ENCODE peak calls at places on chromosomes 11 and 22, in five cellular contexts. One of them, this sample, is unnamed.

GRCh38 chr11:128471138-128471661 is 116.2 kb downstream of the ETS1 start:
- DNase-seq in HepG2: no peak
- DNase-seq in SK-N-SH: no peak
- DNase-seq in K562: no peak
- DNase-seq in GM12878: peak
- DNase-seq in this sample: no peak

GRCh38 chr22:20781272-20781990 is 7.5 kb downstream of the SERPIND1 start:
- DNase-seq in HepG2: no peak
- DNase-seq in SK-N-SH: no peak
- DNase-seq in K562: no peak
- DNase-seq in GM12878: no peak
- DNase-seq in this sample: peak

GRCh38 chr11:36007127-36007824 is 63.4 kb downstream of the LDLRAD3 start:
- DNase-seq in HepG2: no peak
- DNase-seq in SK-N-SH: no peak
- DNase-seq in K562: no peak
- DNase-seq in GM12878: no peak
- DNase-seq in this sample: no peak

GRCh38 chr11:123434262-123434661 is 4.2 kb downstream of the GRAMD1B start:
- DNase-seq in HepG2: no peak
- DNase-seq in SK-N-SH: peak
- DNase-seq in K562: peak
- DNase-seq in GM12878: no peak
- DNase-seq in this sample: no peak

GRCh38 chr11:80155412-80156017 is 714.7 kb upstream of the TENM4 start:
- DNase-seq in HepG2: peak
- DNase-seq in SK-N-SH: peak
- DNase-seq in K562: peak
- DNase-seq in GM12878: no peak
- DNase-seq in this sample: peak

GRCh38 chr11:114340311-114341131 is 44.3 kb downstream of the NNMT start:
- DNase-seq in HepG2: peak
- DNase-seq in SK-N-SH: peak
- DNase-seq in K562: peak
- DNase-seq in GM12878: no peak
- DNase-seq in this sample: peak

GRCh38 chr11:130738618-130739017 is 177.7 kb downstream of the SNX19 start:
- DNase-seq in HepG2: no peak
- DNase-seq in SK-N-SH: no peak
- DNase-seq in K562: no peak
- DNase-seq in GM12878: no peak
- DNase-seq in this sample: no peak

GRCh38 chr22:24033731-24034130 is 22.6 kb downstream of the CABIN1 start:
- DNase-seq in HepG2: no peak
- DNase-seq in SK-N-SH: no peak
- DNase-seq in K562: no peak
- DNase-seq in GM12878: no peak
- DNase-seq in this sample: no peak

GRCh38 chr11:450809-451451 is 851 bp downstream of the PTDSS2 start:
- DNase-seq in HepG2: peak
- DNase-seq in SK-N-SH: peak
- DNase-seq in K562: peak
- DNase-seq in GM12878: no peak
- DNase-seq in this sample: peak

GRCh38 chr11:65209711-65210360 is 28.1 kb downstream of the CAPN1 start:
- DNase-seq in HepG2: no peak
- DNase-seq in SK-N-SH: no peak
- DNase-seq in K562: no peak
- DNase-seq in GM12878: no peak
- DNase-seq in this sample: no peak

GRCh38 chr11:102604875-102605274 is 20.3 kb downstream of the MMP20 start:
- DNase-seq in HepG2: no peak
- DNase-seq in SK-N-SH: no peak
- DNase-seq in K562: no peak
- DNase-seq in GM12878: no peak
- DNase-seq in this sample: no peak

GRCh38 chr22:32411388-32411787 is 659 bp downstream of the RTCB start:
- DNase-seq in HepG2: peak
- DNase-seq in SK-N-SH: peak
- DNase-seq in K562: peak
- DNase-seq in GM12878: no peak
- DNase-seq in this sample: no peak

GRCh38 chr11:109308551-109308950 is 113.4 kb upstream of the C11orf87 start:
- DNase-seq in HepG2: no peak
- DNase-seq in SK-N-SH: no peak
- DNase-seq in K562: no peak
- DNase-seq in GM12878: no peak
- DNase-seq in this sample: no peak

GRCh38 chr11:9025101-9025850 is 21.5 kb upstream of the NRIP3 start:
- DNase-seq in HepG2: no peak
- DNase-seq in SK-N-SH: no peak
- DNase-seq in K562: no peak
- DNase-seq in GM12878: no peak
- DNase-seq in this sample: no peak
- TF ChIP-seq GABPA in HepG2: no peak
- TF ChIP-seq GABPA in SK-N-SH: no peak
- TF ChIP-seq GABPA in K562: no peak
- TF ChIP-seq GABPA in GM12878: no peak
- TF ChIP-seq GABPA in this sample: no peak

GRCh38 chr11:63837027-63837688 is 1.8 kb upstream of the MARK2 start:
- DNase-seq in HepG2: peak
- DNase-seq in SK-N-SH: peak
- DNase-seq in K562: peak
- DNase-seq in GM12878: no peak
- DNase-seq in this sample: peak
- TF ChIP-seq POLR2AphosphoS5 in HepG2: no peak
- TF ChIP-seq POLR2AphosphoS5 in SK-N-SH: no peak
- TF ChIP-seq POLR2AphosphoS5 in K562: no peak
- TF ChIP-seq POLR2AphosphoS5 in GM12878: no peak
- TF ChIP-seq POLR2AphosphoS5 in this sample: no peak

DNA sequence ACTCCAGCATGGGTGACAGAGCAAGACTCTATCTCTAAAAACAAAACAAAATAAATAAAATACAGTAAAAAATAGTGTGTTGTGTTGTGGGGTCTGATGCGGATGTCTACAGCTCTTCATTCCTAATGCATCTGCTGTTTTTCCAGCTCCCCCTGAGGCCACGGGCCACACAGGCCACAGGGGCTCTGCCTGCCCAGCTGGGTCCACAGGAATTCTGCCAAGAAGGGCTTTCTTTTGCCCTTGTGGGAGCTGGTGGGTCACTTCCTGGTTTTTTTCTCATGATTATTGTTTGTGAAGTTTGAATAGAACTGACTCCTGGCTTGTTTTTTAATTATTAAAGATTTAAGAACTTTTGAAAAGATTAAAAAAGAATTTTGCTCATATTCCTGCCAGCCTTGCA is 67.4 kb upstream of the CLDN5 start:
- DNase-seq in HepG2: no peak
- DNase-seq in SK-N-SH: no peak
- DNase-seq in K562: peak
- DNase-seq in GM12878: no peak
- DNase-seq in this sample: no peak
- TF ChIP-seq REST in HepG2: no peak
- TF ChIP-seq REST in SK-N-SH: no peak
- TF ChIP-seq REST in K562: no peak
- TF ChIP-seq REST in GM12878: no peak
- TF ChIP-seq REST in this sample: no peak

GRCh38 chr22:26826431-26826935 is 169.1 kb downstream of the MIAT start:
- DNase-seq in HepG2: no peak
- DNase-seq in SK-N-SH: no peak
- DNase-seq in K562: no peak
- DNase-seq in GM12878: no peak
- DNase-seq in this sample: no peak
- TF ChIP-seq GABPA in HepG2: no peak
- TF ChIP-seq GABPA in SK-N-SH: no peak
- TF ChIP-seq GABPA in K562: no peak
- TF ChIP-seq GABPA in GM12878: no peak
- TF ChIP-seq GABPA in this sample: no peak

DNA sequence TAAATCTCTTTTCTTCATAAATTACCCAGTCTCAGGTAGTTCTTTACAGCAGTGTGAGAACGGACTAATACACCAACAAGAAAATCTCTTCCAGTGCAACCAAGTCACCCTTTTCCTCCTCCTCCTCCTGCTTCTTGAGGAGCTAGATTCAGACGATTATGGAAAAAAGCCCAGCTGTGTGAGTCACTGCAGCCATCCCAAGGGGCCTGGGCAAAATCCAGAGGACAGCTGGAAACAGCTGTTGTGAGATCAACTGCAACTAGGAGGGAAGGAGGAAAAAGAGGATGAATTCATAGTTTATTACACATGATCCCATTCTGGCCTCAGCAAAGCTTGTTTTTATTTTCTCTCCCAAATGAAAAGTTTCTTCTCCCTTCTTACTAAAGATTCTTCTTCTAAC is 32.9 kb downstream of the RBFOX2 start:
- DNase-seq in HepG2: no peak
- DNase-seq in SK-N-SH: no peak
- DNase-seq in K562: no peak
- DNase-seq in GM12878: no peak
- DNase-seq in this sample: no peak
- TF ChIP-seq POLR2AphosphoS5 in HepG2: no peak
- TF ChIP-seq POLR2AphosphoS5 in SK-N-SH: peak
- TF ChIP-seq POLR2AphosphoS5 in K562: no peak
- TF ChIP-seq POLR2AphosphoS5 in GM12878: no peak
- TF ChIP-seq POLR2AphosphoS5 in this sample: no peak

GRCh38 chr11:117875397-117876048 is 935 bp downstream of the FXYD6 start:
- DNase-seq in HepG2: no peak
- DNase-seq in SK-N-SH: peak
- DNase-seq in K562: no peak
- DNase-seq in GM12878: no peak
- DNase-seq in this sample: no peak
- TF ChIP-seq REST in HepG2: no peak
- TF ChIP-seq REST in SK-N-SH: no peak
- TF ChIP-seq REST in K562: no peak
- TF ChIP-seq REST in GM12878: no peak
- TF ChIP-seq REST in this sample: no peak

DNA sequence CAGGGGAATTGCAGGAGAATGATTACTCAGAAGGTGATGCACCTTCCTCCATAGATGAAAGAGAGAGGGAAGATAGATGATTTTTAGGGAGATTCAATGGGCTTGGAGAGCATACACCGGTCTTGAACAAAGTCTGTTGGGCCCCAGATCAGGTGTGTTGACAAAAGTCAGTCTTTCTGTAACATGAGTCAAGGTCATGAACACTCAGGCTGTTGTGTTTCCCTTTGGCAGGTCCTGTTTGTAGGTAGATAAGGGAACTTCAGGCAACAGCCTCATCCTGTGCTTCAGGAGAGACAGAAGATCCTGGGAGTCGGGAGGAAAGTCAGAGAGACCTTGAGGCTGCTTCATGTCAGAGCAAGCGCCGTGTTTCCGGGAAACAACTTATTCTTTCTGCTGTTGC is 703.1 kb downstream of the BRD1 start:
- DNase-seq in HepG2: peak
- DNase-seq in SK-N-SH: no peak
- DNase-seq in K562: no peak
- DNase-seq in GM12878: no peak
- DNase-seq in this sample: no peak
- TF ChIP-seq GABPA in HepG2: no peak
- TF ChIP-seq GABPA in SK-N-SH: no peak
- TF ChIP-seq GABPA in K562: no peak
- TF ChIP-seq GABPA in GM12878: no peak
- TF ChIP-seq GABPA in this sample: no peak

GRCh38 chr11:120710354-120711187 is 199.0 kb downstream of the GRIK4 start:
- DNase-seq in HepG2: peak
- DNase-seq in SK-N-SH: peak
- DNase-seq in K562: no peak
- DNase-seq in GM12878: no peak
- DNase-seq in this sample: no peak
- TF ChIP-seq POLR2AphosphoS5 in HepG2: no peak
- TF ChIP-seq POLR2AphosphoS5 in SK-N-SH: no peak
- TF ChIP-seq POLR2AphosphoS5 in K562: no peak
- TF ChIP-seq POLR2AphosphoS5 in GM12878: no peak
- TF ChIP-seq POLR2AphosphoS5 in this sample: no peak